ENCODE peak calls at places on chromosomes 11 and 22, in five cellular contexts. One of them, this sample, is unnamed.
A peak's percentile ranks its signal among the peaks of the same experiment; 100 is the strongest.

GRCh38 chr11:76824083-76824939 is 36.4 kb upstream of the ACER3 start:
- DNase-seq in PC-9: no peak
- DNase-seq in ovary: no peak
- DNase-seq in heart right ventricle: no peak
- DNase-seq in mesothelial cell of epicardium: no peak
- DNase-seq in this sample: no peak

GRCh38 chr22:46777609-46777970 is 15.1 kb downstream of the TBC1D22A start:
- DNase-seq in mesothelial cell of epicardium: no peak
- DNase-seq in heart right ventricle: peak; percentile 62
- DNase-seq in ovary: no peak
- DNase-seq in PC-9: no peak
- DNase-seq in this sample: no peak

GRCh38 chr11:76459299-76459698 is 14.5 kb downstream of the EMSY start:
- DNase-seq in heart right ventricle: no peak
- DNase-seq in ovary: no peak
- DNase-seq in PC-9: no peak
- DNase-seq in mesothelial cell of epicardium: no peak
- DNase-seq in this sample: no peak

GRCh38 chr11:587978-588380 is 11.7 kb downstream of the PHRF1 start:
- DNase-seq in PC-9: no peak
- DNase-seq in mesothelial cell of epicardium: no peak
- DNase-seq in heart right ventricle: no peak
- DNase-seq in ovary: no peak
- DNase-seq in this sample: no peak

GRCh38 chr11:33860926-33861325 is 30.9 kb downstream of the LMO2 start:
- DNase-seq in mesothelial cell of epicardium: no peak
- DNase-seq in heart right ventricle: no peak
- DNase-seq in PC-9: no peak
- DNase-seq in ovary: no peak
- DNase-seq in this sample: peak; percentile 71

GRCh38 chr11:47495856-47496217 is 46.9 kb upstream of the RAPSN start:
- DNase-seq in PC-9: no peak
- DNase-seq in ovary: no peak
- DNase-seq in heart right ventricle: no peak
- DNase-seq in mesothelial cell of epicardium: no peak
- DNase-seq in this sample: no peak

GRCh38 chr22:27372969-27373670 is 428.4 kb downstream of the MN1 start:
- DNase-seq in PC-9: no peak
- DNase-seq in mesothelial cell of epicardium: no peak
- DNase-seq in heart right ventricle: no peak
- DNase-seq in ovary: no peak
- DNase-seq in this sample: peak; percentile 95

GRCh38 chr22:44049369-44050231 is 25.5 kb downstream of the PARVB start:
- DNase-seq in mesothelial cell of epicardium: no peak
- DNase-seq in ovary: peak; percentile 62
- DNase-seq in PC-9: no peak
- DNase-seq in heart right ventricle: no peak
- DNase-seq in this sample: no peak

GRCh38 chr22:37486224-37486845 is at the start of gene MFNG:
- DNase-seq in mesothelial cell of epicardium: no peak
- DNase-seq in ovary: no peak
- DNase-seq in PC-9: no peak
- DNase-seq in heart right ventricle: peak; percentile 74
- DNase-seq in this sample: peak; percentile 65

GRCh38 chr11:38416141-38416540 is 1818.1 kb upstream of the RAG2 start:
- DNase-seq in mesothelial cell of epicardium: no peak
- DNase-seq in ovary: no peak
- DNase-seq in PC-9: no peak
- DNase-seq in heart right ventricle: no peak
- DNase-seq in this sample: no peak

GRCh38 chr11:42528471-42528870 is 783.3 kb upstream of the API5 start:
- DNase-seq in mesothelial cell of epicardium: no peak
- DNase-seq in heart right ventricle: no peak
- DNase-seq in PC-9: no peak
- DNase-seq in ovary: no peak
- DNase-seq in this sample: no peak

GRCh38 chr22:36422287-36423014 is 34.7 kb upstream of the MYH9 start:
- DNase-seq in ovary: no peak
- DNase-seq in heart right ventricle: no peak
- DNase-seq in mesothelial cell of epicardium: no peak
- DNase-seq in PC-9: no peak
- DNase-seq in this sample: no peak

GRCh38 chr22:36365020-36365411 is 22.8 kb downstream of the MYH9 start:
- DNase-seq in heart right ventricle: no peak
- DNase-seq in mesothelial cell of epicardium: no peak
- DNase-seq in PC-9: peak; percentile 74
- DNase-seq in ovary: no peak
- DNase-seq in this sample: no peak

GRCh38 chr22:42385691-42386090 is 46.5 kb downstream of the NFAM1 start:
- DNase-seq in ovary: no peak
- DNase-seq in mesothelial cell of epicardium: no peak
- DNase-seq in PC-9: no peak
- DNase-seq in heart right ventricle: no peak
- DNase-seq in this sample: no peak

GRCh38 chr11:121038642-121039409 is 14.9 kb downstream of the TBCEL start:
- DNase-seq in mesothelial cell of epicardium: no peak
- DNase-seq in PC-9: no peak
- DNase-seq in heart right ventricle: no peak
- DNase-seq in ovary: no peak
- DNase-seq in this sample: no peak

GRCh38 chr22:49892226-49892899 is 25.9 kb downstream of the ALG12 start:
- DNase-seq in mesothelial cell of epicardium: no peak
- DNase-seq in PC-9: no peak
- DNase-seq in heart right ventricle: peak; percentile 45
- DNase-seq in ovary: no peak
- DNase-seq in this sample: no peak

GRCh38 chr11:113856966-113857759 is 18.2 kb downstream of the USP28 start:
- DNase-seq in mesothelial cell of epicardium: no peak
- DNase-seq in heart right ventricle: no peak
- DNase-seq in PC-9: no peak
- DNase-seq in ovary: no peak
- DNase-seq in this sample: no peak

GRCh38 chr11:96037267-96037990 is 113.5 kb upstream of the MTMR2 start:
- DNase-seq in heart right ventricle: no peak
- DNase-seq in PC-9: peak; percentile 66
- DNase-seq in ovary: no peak
- DNase-seq in mesothelial cell of epicardium: no peak
- DNase-seq in this sample: no peak

GRCh38 chr22:49514656-49515055 is 313.0 kb downstream of the BRD1 start:
- DNase-seq in heart right ventricle: no peak
- DNase-seq in PC-9: no peak
- DNase-seq in ovary: no peak
- DNase-seq in mesothelial cell of epicardium: no peak
- DNase-seq in this sample: no peak

GRCh38 chr11:104581246-104581980 is 316.8 kb downstream of the CASP12 start:
- DNase-seq in PC-9: no peak
- DNase-seq in heart right ventricle: no peak
- DNase-seq in ovary: no peak
- DNase-seq in mesothelial cell of epicardium: no peak
- DNase-seq in this sample: no peak

GRCh38 chr11:13287026-13287425 is 9.4 kb downstream of the BMAL1 start:
- DNase-seq in ovary: no peak
- DNase-seq in mesothelial cell of epicardium: no peak
- DNase-seq in PC-9: no peak
- DNase-seq in heart right ventricle: no peak
- DNase-seq in this sample: no peak

GRCh38 chr11:13288375-13289029 is 10.9 kb downstream of the BMAL1 start:
- DNase-seq in PC-9: no peak
- DNase-seq in ovary: no peak
- DNase-seq in heart right ventricle: no peak
- DNase-seq in mesothelial cell of epicardium: no peak
- DNase-seq in this sample: no peak

GRCh38 chr11:13290221-13290980 is 12.8 kb downstream of the BMAL1 start:
- DNase-seq in mesothelial cell of epicardium: no peak
- DNase-seq in PC-9: no peak
- DNase-seq in heart right ventricle: no peak
- DNase-seq in ovary: no peak
- DNase-seq in this sample: no peak

GRCh38 chr11:13287681-13288080 is 10.1 kb downstream of the BMAL1 start:
- DNase-seq in ovary: no peak
- DNase-seq in heart right ventricle: no peak
- DNase-seq in mesothelial cell of epicardium: no peak
- DNase-seq in PC-9: no peak
- DNase-seq in this sample: no peak

DNA sequence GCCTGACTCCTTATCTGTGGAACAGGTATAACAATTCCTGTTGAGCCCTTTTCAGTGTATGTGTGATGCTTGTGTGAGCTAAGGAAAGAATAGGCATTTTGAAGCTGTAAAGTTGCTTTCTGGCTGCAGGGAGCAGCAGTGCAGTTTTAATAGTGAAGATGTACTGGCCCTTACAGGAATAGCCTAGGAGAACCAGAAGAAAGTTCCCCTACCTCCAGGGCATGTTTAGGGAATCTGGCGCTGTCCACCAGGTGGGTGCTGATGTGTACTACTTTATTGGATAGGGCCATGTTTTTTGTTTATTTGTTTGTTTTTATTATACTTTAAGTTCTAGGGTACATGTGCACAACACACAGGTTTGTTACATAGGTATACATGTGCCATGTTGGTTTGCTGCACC is 11.5 kb downstream of the BMAL1 start:
- DNase-seq in PC-9: no peak
- DNase-seq in heart right ventricle: no peak
- DNase-seq in mesothelial cell of epicardium: no peak
- DNase-seq in ovary: no peak
- DNase-seq in this sample: no peak
- TF ChIP-seq CTCF in PC-9: no peak
- TF ChIP-seq CTCF in heart right ventricle: no peak
- TF ChIP-seq CTCF in mesothelial cell of epicardium: no peak
- TF ChIP-seq CTCF in ovary: no peak
- TF ChIP-seq CTCF in this sample: no peak

GRCh38 chr11:73931951-73932350 is 18.9 kb upstream of the DNAJB13 start:
- DNase-seq in ovary: no peak
- DNase-seq in mesothelial cell of epicardium: no peak
- DNase-seq in PC-9: no peak
- DNase-seq in heart right ventricle: no peak
- DNase-seq in this sample: no peak

GRCh38 chr11:73929388-73929787 is 21.4 kb upstream of the DNAJB13 start:
- DNase-seq in heart right ventricle: no peak
- DNase-seq in mesothelial cell of epicardium: no peak
- DNase-seq in ovary: no peak
- DNase-seq in PC-9: no peak
- DNase-seq in this sample: no peak

DNA sequence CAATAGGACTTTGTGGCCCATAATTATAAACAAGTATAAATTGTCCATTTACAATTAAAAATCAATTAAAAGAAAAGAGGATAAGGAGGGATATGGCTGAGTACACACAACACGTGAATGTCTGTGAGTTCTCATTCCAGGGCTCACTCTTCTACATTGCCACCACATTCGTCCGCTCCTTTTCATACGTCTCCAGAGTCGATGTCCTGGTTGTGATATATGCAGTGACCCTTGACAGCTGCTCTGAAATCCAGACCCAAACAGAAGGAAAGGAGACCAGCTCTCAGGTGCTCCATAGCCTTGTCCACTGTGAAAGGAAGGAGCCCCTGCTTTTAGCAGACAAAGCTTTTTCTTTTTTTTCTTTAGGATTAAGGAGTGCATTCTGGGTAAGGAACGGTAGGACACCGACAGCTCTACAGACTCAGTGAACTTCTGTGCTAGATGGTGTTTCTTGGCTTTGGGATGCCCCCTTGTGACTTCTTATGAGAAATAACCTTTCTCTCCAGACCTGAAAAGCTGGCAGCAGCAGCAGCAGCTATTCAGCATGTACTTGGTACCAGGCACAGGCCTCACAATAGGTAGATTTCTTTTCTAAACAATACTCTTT is 19.7 kb upstream of the DNAJB13 start:
- DNase-seq in mesothelial cell of epicardium: no peak
- DNase-seq in ovary: no peak
- DNase-seq in PC-9: peak; percentile 34
- DNase-seq in heart right ventricle: no peak
- DNase-seq in this sample: peak; percentile 36
- TF ChIP-seq CTCF in mesothelial cell of epicardium: no peak
- TF ChIP-seq CTCF in ovary: no peak
- TF ChIP-seq CTCF in PC-9: peak; percentile 66
- TF ChIP-seq CTCF in heart right ventricle: peak; percentile 27
- TF ChIP-seq CTCF in this sample: peak; percentile 40

GRCh38 chr11:85187992-85188391 is 439.2 kb downstream of the DLG2 start:
- DNase-seq in mesothelial cell of epicardium: no peak
- DNase-seq in PC-9: no peak
- DNase-seq in heart right ventricle: no peak
- DNase-seq in ovary: no peak
- DNase-seq in this sample: no peak

GRCh38 chr11:85180528-85180927 is 446.6 kb downstream of the DLG2 start:
- DNase-seq in heart right ventricle: no peak
- DNase-seq in mesothelial cell of epicardium: no peak
- DNase-seq in PC-9: no peak
- DNase-seq in ovary: no peak
- DNase-seq in this sample: no peak

GRCh38 chr11:85182437-85183109 is 444.6 kb downstream of the DLG2 start:
- DNase-seq in PC-9: peak; percentile 5
- DNase-seq in ovary: no peak
- DNase-seq in heart right ventricle: no peak
- DNase-seq in mesothelial cell of epicardium: no peak
- DNase-seq in this sample: peak; percentile 21
- TF ChIP-seq CTCF in PC-9: peak; percentile 47
- TF ChIP-seq CTCF in ovary: no peak
- TF ChIP-seq CTCF in heart right ventricle: peak; percentile 38
- TF ChIP-seq CTCF in mesothelial cell of epicardium: peak; percentile 79
- TF ChIP-seq CTCF in this sample: no peak

GRCh38 chr11:9660886-9661285 is 3.0 kb upstream of the SWAP70 start:
- DNase-seq in mesothelial cell of epicardium: no peak
- DNase-seq in PC-9: peak; percentile 1
- DNase-seq in heart right ventricle: no peak
- DNase-seq in ovary: no peak
- DNase-seq in this sample: no peak

GRCh38 chr11:9662273-9662672 is 1.6 kb upstream of the SWAP70 start:
- DNase-seq in ovary: no peak
- DNase-seq in PC-9: no peak
- DNase-seq in mesothelial cell of epicardium: no peak
- DNase-seq in heart right ventricle: no peak
- DNase-seq in this sample: peak; percentile 55

GRCh38 chr11:9664276-9665171 is 647 bp downstream of the SWAP70 start:
- DNase-seq in mesothelial cell of epicardium: no peak
- DNase-seq in PC-9: peak; percentile 38
- DNase-seq in ovary: peak; percentile 49
- DNase-seq in heart right ventricle: peak; percentile 52
- DNase-seq in this sample: peak; percentile 44

GRCh38 chr11:9665749-9666148 is 1.9 kb downstream of the SWAP70 start:
- DNase-seq in PC-9: no peak
- DNase-seq in heart right ventricle: no peak
- DNase-seq in ovary: no peak
- DNase-seq in mesothelial cell of epicardium: no peak
- DNase-seq in this sample: no peak

DNA sequence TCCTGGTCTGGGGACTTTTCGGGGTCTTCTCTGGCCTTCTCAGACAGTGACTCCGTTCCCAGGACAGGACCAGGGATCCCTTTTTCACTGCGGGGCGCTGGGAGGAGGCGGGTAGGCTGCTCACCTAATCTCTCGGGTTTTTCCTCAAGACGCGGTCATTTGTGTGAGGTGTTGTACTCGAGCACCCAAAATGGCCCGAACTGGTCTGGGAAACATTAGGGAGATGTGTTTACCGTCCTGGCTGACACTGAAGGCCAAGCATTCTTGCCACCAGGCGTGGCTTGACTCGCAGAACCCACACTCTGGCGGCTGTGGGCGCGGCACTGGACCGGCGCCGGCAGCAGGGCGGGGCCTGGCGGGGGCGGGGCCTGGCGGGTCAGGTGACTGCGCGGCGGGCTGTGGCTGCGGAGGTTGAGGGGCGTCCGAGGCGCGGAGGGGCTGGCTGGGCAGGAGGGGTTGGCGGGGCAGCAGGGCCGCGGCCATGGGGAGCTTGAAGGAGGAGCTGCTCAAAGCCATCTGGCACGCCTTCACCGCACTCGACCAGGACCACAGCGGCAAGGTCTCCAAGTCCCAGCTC is at the start of gene SWAP70:
- DNase-seq in ovary: peak; percentile 86
- DNase-seq in heart right ventricle: peak; percentile 92
- DNase-seq in mesothelial cell of epicardium: peak; percentile 81
- DNase-seq in PC-9: peak; percentile 87
- DNase-seq in this sample: peak; percentile 92
- TF ChIP-seq CTCF in ovary: peak; percentile 71
- TF ChIP-seq CTCF in heart right ventricle: peak; percentile 56
- TF ChIP-seq CTCF in mesothelial cell of epicardium: no peak
- TF ChIP-seq CTCF in PC-9: no peak
- TF ChIP-seq CTCF in this sample: no peak

This sample was measured in body of pancreas.